ENCODE peak calls at places on chromosomes 4 and X, in six cellular contexts. M is cardiac muscle cell; R is CD8-positive, alpha-beta memory T cell; Y is uterus; U is fibroblast of lung; E is lung. D is an unnamed sample.
A peak's percentile ranks its signal among the peaks of the same experiment; 100 is the strongest.

GRCh38 chr4:1506956-1507721 is 100.9 kb upstream of the NKX1-1 start:
- DNase-seq in M (no peak), R (no peak), Y (no peak), U (no peak), E (no peak), D (no peak)

GRCh38 chrX:129980540-129981206 is 1.8 kb upstream of the BCORL1 start:
- DNase-seq in M (peak; percentile 73), R (peak; percentile 34), Y (peak; percentile 71), U (peak; percentile 16), E (peak; percentile 52), D (peak; percentile 64)

GRCh38 chr4:186719925-186720694 is 3.5 kb downstream of the FAT1 start:
- DNase-seq in M (peak; percentile 45), R (no peak), Y (no peak), U (peak; percentile 40), E (no peak), D (no peak)

GRCh38 chrX:51891821-51892551 is 1.4 kb upstream of the MAGED1 start:
- DNase-seq in M (no peak), R (no peak), Y (peak; percentile 51), U (peak; percentile 81), E (no peak), D (peak; percentile 17)

GRCh38 chr4:124970011-124970410 is 257.5 kb upstream of the ANKRD50 start:
- DNase-seq in M (no peak), R (no peak), Y (no peak), U (peak; percentile 84), E (no peak), D (no peak)

GRCh38 chrX:74304016-74304415 is at the start of gene ZCCHC13:
- DNase-seq in M (no peak), R (no peak), Y (no peak), U (no peak), E (no peak), D (no peak)

GRCh38 chr4:78337621-78338020 is 213.9 kb upstream of the ANXA3 start:
- DNase-seq in M (no peak), R (no peak), Y (no peak), U (no peak), E (no peak), D (no peak)

GRCh38 chr4:537436-538264 is 38.4 kb downstream of the TMEM271 start:
- DNase-seq in M (no peak), R (no peak), Y (no peak), U (no peak), E (no peak), D (no peak)

GRCh38 chr4:107330915-107331314 is 294.8 kb upstream of the DKK2 start:
- DNase-seq in M (no peak), R (no peak), Y (no peak), U (no peak), E (no peak), D (no peak)

GRCh38 chr4:107333518-107333917 is 297.4 kb upstream of the DKK2 start:
- DNase-seq in M (no peak), R (no peak), Y (no peak), U (peak; percentile 42), E (no peak), D (no peak)
- H3K4me1 ChIP-seq in M (no peaks in the 10 kb centered on the region), R (no peaks in the 10 kb centered on the region), Y (no peaks in the 10 kb centered on the region), U (no peaks in the 10 kb centered on the region), E (no peaks in the 10 kb centered on the region), D (no peaks in the 10 kb centered on the region)

DNA sequence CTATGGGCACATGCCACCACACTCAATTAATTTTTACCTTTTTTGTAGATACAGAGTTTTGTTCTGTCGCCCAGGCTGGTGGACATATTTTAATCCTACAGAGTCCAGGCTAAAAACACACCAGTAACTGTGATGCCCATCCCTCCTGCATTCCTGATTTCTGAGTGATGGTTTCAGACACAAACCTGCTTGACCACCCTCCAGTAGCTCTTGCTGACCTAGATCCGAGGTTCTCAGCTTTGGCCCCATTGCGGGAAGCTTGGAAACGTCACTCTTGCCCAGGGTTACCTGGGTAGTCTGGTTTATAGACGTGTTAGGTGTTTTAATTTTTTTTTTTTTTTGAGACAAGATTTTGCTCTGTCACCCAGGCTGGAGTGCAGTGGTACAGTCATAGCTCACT is 7.5 kb downstream of the CD99 start:
- DNase-seq in M (no peak), R (no peak), Y (no peak), U (no peak), E (no peak), D (no peak)
- H3K4me1 ChIP-seq in M (peaks cover 55% of the 10 kb centered on the region), R (peaks cover 99% of the 10 kb centered on the region), Y (peaks cover 6% of the 10 kb centered on the region), U (peaks cover 16% of the 10 kb centered on the region), E (peaks cover 31% of the 10 kb centered on the region), D (peaks cover 99% of the 10 kb centered on the region)

GRCh38 chr4:82776925-82777542 is 21.6 kb downstream of the SCD5 start:
- DNase-seq in M (no peak), R (no peak), Y (no peak), U (peak; percentile 88), E (no peak), D (no peak)
- H3K4me1 ChIP-seq in M (peaks cover 8% of the 10 kb centered on the region), R (no peaks in the 10 kb centered on the region), Y (no peaks in the 10 kb centered on the region), U (no peaks in the 10 kb centered on the region), E (no peaks in the 10 kb centered on the region), D (peaks cover 19% of the 10 kb centered on the region)

GRCh38 chr4:101229116-101229515 is 118.2 kb downstream of the PPP3CA start:
- DNase-seq in M (no peak), R (no peak), Y (no peak), U (peak; percentile 82), E (no peak), D (no peak)

GRCh38 chr4:101232074-101232776 is 115.1 kb downstream of the PPP3CA start:
- DNase-seq in M (no peak), R (no peak), Y (no peak), U (peak; percentile 88), E (no peak), D (no peak)

GRCh38 chr4:101236097-101236496 is 111.2 kb downstream of the PPP3CA start:
- DNase-seq in M (no peak), R (no peak), Y (no peak), U (no peak), E (no peak), D (no peak)

GRCh38 chr4:101227715-101228114 is 119.6 kb downstream of the PPP3CA start:
- DNase-seq in M (no peak), R (no peak), Y (no peak), U (no peak), E (no peak), D (no peak)

GRCh38 chr4:101230806-101231426 is 116.4 kb downstream of the PPP3CA start:
- DNase-seq in M (no peak), R (no peak), Y (no peak), U (peak; percentile 39), E (no peak), D (no peak)
- H3K4me1 ChIP-seq in M (no peaks in the 10 kb centered on the region), R (no peaks in the 10 kb centered on the region), Y (no peaks in the 10 kb centered on the region), U (peaks cover 6% of the 10 kb centered on the region), E (no peaks in the 10 kb centered on the region), D (peaks cover 8% of the 10 kb centered on the region)

GRCh38 chr4:123352966-123353365 is 43.6 kb upstream of the SPRY1 start:
- DNase-seq in M (no peak), R (no peak), Y (no peak), U (no peak), E (no peak), D (no peak)
- H3K4me1 ChIP-seq in M (peaks cover 5% of the 10 kb centered on the region), R (no peaks in the 10 kb centered on the region), Y (no peaks in the 10 kb centered on the region), U (no peaks in the 10 kb centered on the region), E (peaks cover 2% of the 10 kb centered on the region), D (peaks cover 45% of the 10 kb centered on the region)

GRCh38 chr4:37885496-37885895 is 5.4 kb upstream of the TBC1D1 start:
- DNase-seq in M (peak; percentile 35), R (no peak), Y (peak; percentile 53), U (peak; percentile 56), E (no peak), D (no peak)
- H3K4me1 ChIP-seq in M (peaks cover 6% of the 10 kb centered on the region), R (no peaks in the 10 kb centered on the region), Y (no peaks in the 10 kb centered on the region), U (peaks cover 2% of the 10 kb centered on the region), E (peaks cover 3% of the 10 kb centered on the region), D (peaks cover 22% of the 10 kb centered on the region)

GRCh38 chrX:41095962-41096955 is 11.0 kb downstream of the USP9X start:
- DNase-seq in M (no peak), R (no peak), Y (no peak), U (no peak), E (no peak), D (no peak)
- H3K4me1 ChIP-seq in M (peaks cover 17% of the 10 kb centered on the region), R (peaks cover 52% of the 10 kb centered on the region), Y (peaks cover 8% of the 10 kb centered on the region), U (peaks cover 2% of the 10 kb centered on the region), E (peaks cover 7% of the 10 kb centered on the region), D (peaks cover 73% of the 10 kb centered on the region)

DNA sequence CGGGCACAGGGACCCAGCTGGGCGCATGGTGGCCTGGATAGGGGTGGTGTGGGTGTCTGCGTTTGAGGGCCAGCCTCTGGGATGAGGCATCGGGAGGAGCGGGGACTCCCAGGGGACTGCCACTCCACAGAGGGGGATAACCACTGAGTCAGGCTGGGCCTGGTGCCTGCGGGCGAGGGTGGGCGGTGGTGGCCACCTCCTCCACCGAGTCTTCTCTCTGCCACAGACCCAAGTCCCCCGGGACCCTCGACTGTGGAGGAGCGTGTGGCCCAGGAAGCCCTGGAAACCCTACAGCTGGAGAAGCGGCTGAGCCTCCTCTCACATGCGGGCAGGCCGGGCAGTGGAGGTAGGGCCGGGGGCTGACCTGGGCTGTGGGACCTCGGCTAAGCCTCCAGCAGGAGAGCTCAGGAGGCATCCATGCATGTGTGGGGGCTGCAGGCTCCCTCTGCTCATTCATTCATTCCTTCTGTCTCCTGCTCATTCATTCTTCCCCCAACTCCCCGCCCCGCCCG is 26.4 kb downstream of the DOK7 start:
- DNase-seq in M (no peak), R (no peak), Y (no peak), U (no peak), E (no peak), D (no peak)
- H3K4me1 ChIP-seq in M (peaks cover 14% of the 10 kb centered on the region), R (peaks cover 5% of the 10 kb centered on the region), Y (no peaks in the 10 kb centered on the region), U (no peaks in the 10 kb centered on the region), E (peaks cover 6% of the 10 kb centered on the region), D (peaks cover 50% of the 10 kb centered on the region)

GRCh38 chr4:168782439-168782838 is 227.6 kb downstream of the CBR4 start:
- DNase-seq in M (no peak), R (no peak), Y (no peak), U (no peak), E (no peak), D (no peak)
- H3K4me1 ChIP-seq in M (peaks cover 12% of the 10 kb centered on the region), R (no peaks in the 10 kb centered on the region), Y (no peaks in the 10 kb centered on the region), U (no peaks in the 10 kb centered on the region), E (no peaks in the 10 kb centered on the region), D (peaks cover 35% of the 10 kb centered on the region)